ENCODE peak calls at places on chromosomes 1 and 21, in nine cellular contexts. One of them, this sample, is unnamed.

GRCh38 chr1:191151321-191151807 is 673.7 kb upstream of the BRINP3 start:
- DNase-seq in CD4-positive, alpha-beta T cell: no peak
- DNase-seq in uterus: no peak
- DNase-seq in fibroblast of lung: no peak
- DNase-seq in osteoblast: no peak
- DNase-seq in prostate gland: no peak
- DNase-seq in Peyer's patch: no peak
- DNase-seq in heart left ventricle: no peak
- DNase-seq in neural crest cell: no peak
- DNase-seq in this sample: no peak

GRCh38 chr1:41666991-41667631 is 182.6 kb upstream of the EDN2 start:
- DNase-seq in CD4-positive, alpha-beta T cell: peak; percentile 19
- DNase-seq in uterus: no peak
- DNase-seq in fibroblast of lung: no peak
- DNase-seq in osteoblast: peak; percentile 83
- DNase-seq in prostate gland: peak; percentile 73
- DNase-seq in Peyer's patch: peak; percentile 64
- DNase-seq in heart left ventricle: peak; percentile 20
- DNase-seq in neural crest cell: no peak
- DNase-seq in this sample: no peak

GRCh38 chr1:74686941-74687340 is 13.3 kb upstream of the ERICH3 start:
- DNase-seq in CD4-positive, alpha-beta T cell: no peak
- DNase-seq in uterus: no peak
- DNase-seq in fibroblast of lung: no peak
- DNase-seq in osteoblast: no peak
- DNase-seq in prostate gland: no peak
- DNase-seq in Peyer's patch: no peak
- DNase-seq in heart left ventricle: no peak
- DNase-seq in neural crest cell: no peak
- DNase-seq in this sample: no peak

GRCh38 chr1:76035053-76035452 is 39.5 kb upstream of the ST6GALNAC3 start:
- DNase-seq in CD4-positive, alpha-beta T cell: no peak
- DNase-seq in uterus: no peak
- DNase-seq in fibroblast of lung: peak; percentile 22
- DNase-seq in osteoblast: no peak
- DNase-seq in prostate gland: no peak
- DNase-seq in Peyer's patch: no peak
- DNase-seq in heart left ventricle: no peak
- DNase-seq in neural crest cell: no peak
- DNase-seq in this sample: no peak

GRCh38 chr1:99544328-99544727 is 101.6 kb upstream of the PALMD start:
- DNase-seq in CD4-positive, alpha-beta T cell: no peak
- DNase-seq in uterus: no peak
- DNase-seq in fibroblast of lung: peak; percentile 70
- DNase-seq in osteoblast: no peak
- DNase-seq in prostate gland: no peak
- DNase-seq in Peyer's patch: no peak
- DNase-seq in heart left ventricle: no peak
- DNase-seq in neural crest cell: no peak
- DNase-seq in this sample: no peak

GRCh38 chr21:14879458-14879857 is 185.3 kb downstream of the NRIP1 start:
- DNase-seq in CD4-positive, alpha-beta T cell: no peak
- DNase-seq in uterus: no peak
- DNase-seq in fibroblast of lung: no peak
- DNase-seq in osteoblast: no peak
- DNase-seq in prostate gland: no peak
- DNase-seq in Peyer's patch: no peak
- DNase-seq in heart left ventricle: peak; percentile 26
- DNase-seq in neural crest cell: no peak
- DNase-seq in this sample: peak; percentile 75

GRCh38 chr21:41956926-41957729 is 3.3 kb upstream of the C2CD2 start:
- DNase-seq in CD4-positive, alpha-beta T cell: no peak
- DNase-seq in uterus: no peak
- DNase-seq in fibroblast of lung: peak; percentile 66
- DNase-seq in osteoblast: peak; percentile 96
- DNase-seq in prostate gland: no peak
- DNase-seq in Peyer's patch: no peak
- DNase-seq in heart left ventricle: no peak
- DNase-seq in neural crest cell: no peak
- DNase-seq in this sample: no peak

GRCh38 chr1:77948841-77949424 is 29.9 kb downstream of the FUBP1 start:
- DNase-seq in CD4-positive, alpha-beta T cell: no peak
- DNase-seq in uterus: no peak
- DNase-seq in fibroblast of lung: peak; percentile 57
- DNase-seq in osteoblast: peak; percentile 36
- DNase-seq in prostate gland: no peak
- DNase-seq in Peyer's patch: no peak
- DNase-seq in heart left ventricle: peak; percentile 29
- DNase-seq in neural crest cell: no peak
- DNase-seq in this sample: no peak

GRCh38 chr1:151024540-151025146 is 11.7 kb upstream of the BNIPL start:
- DNase-seq in CD4-positive, alpha-beta T cell: peak; percentile 82
- DNase-seq in uterus: peak; percentile 72
- DNase-seq in fibroblast of lung: peak; percentile 69
- DNase-seq in osteoblast: peak; percentile 88
- DNase-seq in prostate gland: peak; percentile 84
- DNase-seq in Peyer's patch: peak; percentile 92
- DNase-seq in heart left ventricle: peak; percentile 90
- DNase-seq in neural crest cell: peak; percentile 78
- DNase-seq in this sample: peak; percentile 82

GRCh38 chr1:202802998-202803932 is 5.0 kb downstream of the KDM5B start:
- DNase-seq in CD4-positive, alpha-beta T cell: no peak
- DNase-seq in uterus: no peak
- DNase-seq in fibroblast of lung: peak; percentile 63
- DNase-seq in osteoblast: peak; percentile 85
- DNase-seq in prostate gland: no peak
- DNase-seq in Peyer's patch: no peak
- DNase-seq in heart left ventricle: no peak
- DNase-seq in neural crest cell: no peak
- DNase-seq in this sample: no peak

GRCh38 chr1:235156745-235157144 is 4.3 kb downstream of the RBM34 start:
- DNase-seq in CD4-positive, alpha-beta T cell: no peak
- DNase-seq in uterus: no peak
- DNase-seq in fibroblast of lung: no peak
- DNase-seq in osteoblast: no peak
- DNase-seq in prostate gland: no peak
- DNase-seq in Peyer's patch: no peak
- DNase-seq in heart left ventricle: no peak
- DNase-seq in neural crest cell: no peak
- DNase-seq in this sample: no peak

GRCh38 chr1:169527461-169528213 is 41.9 kb upstream of the SLC19A2 start:
- DNase-seq in CD4-positive, alpha-beta T cell: no peak
- DNase-seq in uterus: no peak
- DNase-seq in fibroblast of lung: peak; percentile 57
- DNase-seq in osteoblast: no peak
- DNase-seq in prostate gland: no peak
- DNase-seq in Peyer's patch: no peak
- DNase-seq in heart left ventricle: no peak
- DNase-seq in neural crest cell: no peak
- DNase-seq in this sample: no peak

GRCh38 chr1:39754906-39755504 is 16.1 kb downstream of the OXCT2 start:
- DNase-seq in CD4-positive, alpha-beta T cell: no peak
- DNase-seq in uterus: no peak
- DNase-seq in fibroblast of lung: peak; percentile 22
- DNase-seq in osteoblast: peak; percentile 48
- DNase-seq in prostate gland: no peak
- DNase-seq in Peyer's patch: no peak
- DNase-seq in heart left ventricle: no peak
- DNase-seq in neural crest cell: no peak
- DNase-seq in this sample: no peak

GRCh38 chr1:33903210-33903589 is 39.3 kb downstream of the HMGB4 start:
- DNase-seq in CD4-positive, alpha-beta T cell: no peak
- DNase-seq in uterus: no peak
- DNase-seq in fibroblast of lung: peak; percentile 17
- DNase-seq in osteoblast: no peak
- DNase-seq in prostate gland: no peak
- DNase-seq in Peyer's patch: no peak
- DNase-seq in heart left ventricle: no peak
- DNase-seq in neural crest cell: no peak
- DNase-seq in this sample: no peak

GRCh38 chr1:168119750-168120149 is 17.0 kb downstream of the GPR161 start:
- DNase-seq in CD4-positive, alpha-beta T cell: no peak
- DNase-seq in uterus: no peak
- DNase-seq in fibroblast of lung: no peak
- DNase-seq in osteoblast: no peak
- DNase-seq in prostate gland: no peak
- DNase-seq in Peyer's patch: no peak
- DNase-seq in heart left ventricle: no peak
- DNase-seq in neural crest cell: no peak
- DNase-seq in this sample: no peak

GRCh38 chr1:231679109-231679508 is 52.5 kb downstream of the DISC1 start:
- DNase-seq in CD4-positive, alpha-beta T cell: no peak
- DNase-seq in uterus: no peak
- DNase-seq in fibroblast of lung: no peak
- DNase-seq in osteoblast: no peak
- DNase-seq in prostate gland: no peak
- DNase-seq in Peyer's patch: no peak
- DNase-seq in heart left ventricle: no peak
- DNase-seq in neural crest cell: no peak
- DNase-seq in this sample: no peak

GRCh38 chr1:218409946-218410510 is 64.9 kb downstream of the TGFB2 start:
- DNase-seq in CD4-positive, alpha-beta T cell: no peak
- DNase-seq in uterus: no peak
- DNase-seq in fibroblast of lung: no peak
- DNase-seq in osteoblast: no peak
- DNase-seq in prostate gland: no peak
- DNase-seq in Peyer's patch: no peak
- DNase-seq in heart left ventricle: no peak
- DNase-seq in neural crest cell: no peak
- DNase-seq in this sample: no peak

GRCh38 chr1:183622884-183623785 is 12.4 kb downstream of the ARPC5 start:
- DNase-seq in CD4-positive, alpha-beta T cell: peak; percentile 23
- DNase-seq in uterus: no peak
- DNase-seq in fibroblast of lung: peak; percentile 80
- DNase-seq in osteoblast: peak; percentile 56
- DNase-seq in prostate gland: peak; percentile 39
- DNase-seq in Peyer's patch: peak; percentile 43
- DNase-seq in heart left ventricle: peak; percentile 53
- DNase-seq in neural crest cell: peak; percentile 29
- DNase-seq in this sample: peak; percentile 55

GRCh38 chr1:206808615-206809014 is 36.3 kb upstream of the IL10 start:
- DNase-seq in CD4-positive, alpha-beta T cell: peak; percentile 36
- DNase-seq in uterus: no peak
- DNase-seq in fibroblast of lung: peak; percentile 45
- DNase-seq in osteoblast: no peak
- DNase-seq in prostate gland: no peak
- DNase-seq in Peyer's patch: peak; percentile 42
- DNase-seq in heart left ventricle: no peak
- DNase-seq in neural crest cell: no peak
- DNase-seq in this sample: no peak
- TF ChIP-seq CTCF in CD4-positive, alpha-beta T cell: peak; percentile 40
- TF ChIP-seq CTCF in uterus: no peak
- TF ChIP-seq CTCF in fibroblast of lung: peak; percentile 29
- TF ChIP-seq CTCF in osteoblast: peak; percentile 62
- TF ChIP-seq CTCF in prostate gland: peak; percentile 27
- TF ChIP-seq CTCF in Peyer's patch: peak; percentile 29
- TF ChIP-seq CTCF in heart left ventricle: peak; percentile 38
- TF ChIP-seq CTCF in neural crest cell: peak; percentile 47
- TF ChIP-seq CTCF in this sample: peak; percentile 64

DNA sequence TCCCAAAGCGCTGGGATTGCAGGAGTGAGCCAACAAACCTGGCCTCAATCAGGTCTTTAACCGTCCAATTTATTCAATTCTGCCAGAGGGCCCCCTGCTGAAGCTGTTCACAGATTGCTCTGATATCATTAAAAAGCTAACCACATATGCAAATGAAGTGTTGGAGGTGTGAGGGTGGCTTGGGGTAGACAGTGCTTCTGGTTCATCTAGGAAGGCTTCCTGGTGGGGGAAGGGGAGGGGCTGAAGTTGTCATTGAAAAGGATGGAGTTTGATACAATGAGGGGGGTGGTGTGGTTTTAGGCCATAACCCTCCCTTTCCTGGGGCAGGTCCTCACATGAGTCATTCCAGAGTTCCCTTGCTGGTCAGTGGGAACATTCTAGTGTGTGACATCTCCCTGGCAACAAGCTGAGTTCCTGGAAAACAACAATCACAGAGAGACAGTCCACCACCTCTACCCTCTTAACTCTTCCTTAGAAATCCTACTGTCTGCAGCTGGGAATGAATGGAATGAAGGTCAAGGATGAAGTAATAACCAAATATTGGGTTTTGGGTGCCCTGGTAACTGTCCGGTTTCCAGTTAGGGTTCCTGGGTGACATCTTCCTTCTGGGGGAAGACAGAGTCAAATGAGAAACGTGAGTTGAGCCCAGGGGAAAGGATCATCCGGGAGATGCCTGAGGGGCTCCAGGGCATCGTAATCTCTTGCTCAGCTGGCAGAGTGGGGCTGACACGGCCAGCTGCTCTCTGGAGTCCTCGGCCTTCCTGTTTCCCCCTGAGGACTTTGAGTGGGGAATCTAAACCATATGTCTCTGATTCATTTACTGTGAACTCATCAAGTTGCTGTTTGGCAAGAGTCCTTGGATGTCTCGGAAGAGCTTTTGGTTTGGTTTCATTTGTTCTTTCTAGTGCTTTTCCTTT is 32.2 kb downstream of the BATF3 start:
- DNase-seq in CD4-positive, alpha-beta T cell: no peak
- DNase-seq in uterus: peak; percentile 42
- DNase-seq in fibroblast of lung: peak; percentile 93
- DNase-seq in osteoblast: peak; percentile 94
- DNase-seq in prostate gland: no peak
- DNase-seq in Peyer's patch: no peak
- DNase-seq in heart left ventricle: peak; percentile 41
- DNase-seq in neural crest cell: no peak
- DNase-seq in this sample: peak; percentile 75
- TF ChIP-seq CTCF in CD4-positive, alpha-beta T cell: no peak
- TF ChIP-seq CTCF in uterus: no peak
- TF ChIP-seq CTCF in fibroblast of lung: no peak
- TF ChIP-seq CTCF in osteoblast: no peak
- TF ChIP-seq CTCF in prostate gland: no peak
- TF ChIP-seq CTCF in Peyer's patch: no peak
- TF ChIP-seq CTCF in heart left ventricle: no peak
- TF ChIP-seq CTCF in neural crest cell: no peak
- TF ChIP-seq CTCF in this sample: no peak

DNA sequence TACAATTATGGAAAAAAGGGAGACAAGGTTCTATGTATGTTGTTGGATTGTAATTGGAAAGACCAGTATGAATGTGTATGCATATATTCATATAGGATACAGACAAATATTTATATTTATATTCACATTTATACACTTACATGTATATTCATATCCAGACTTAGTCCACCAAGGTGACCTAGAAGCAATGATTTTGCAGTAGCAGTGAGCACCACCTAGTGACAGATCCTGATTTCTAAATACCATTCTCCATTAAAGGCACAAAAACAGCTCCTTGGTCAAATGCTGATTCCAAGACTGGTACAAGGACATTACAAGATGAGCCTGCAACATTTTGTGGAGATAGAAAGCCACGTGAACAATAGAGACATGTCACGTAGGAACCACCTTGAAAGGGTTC is 153.4 kb downstream of the SDCCAG8 start:
- DNase-seq in CD4-positive, alpha-beta T cell: no peak
- DNase-seq in uterus: no peak
- DNase-seq in fibroblast of lung: no peak
- DNase-seq in osteoblast: no peak
- DNase-seq in prostate gland: no peak
- DNase-seq in Peyer's patch: no peak
- DNase-seq in heart left ventricle: no peak
- DNase-seq in neural crest cell: no peak
- DNase-seq in this sample: no peak
- TF ChIP-seq CTCF in CD4-positive, alpha-beta T cell: no peak
- TF ChIP-seq CTCF in uterus: no peak
- TF ChIP-seq CTCF in fibroblast of lung: no peak
- TF ChIP-seq CTCF in osteoblast: peak; percentile 37
- TF ChIP-seq CTCF in prostate gland: no peak
- TF ChIP-seq CTCF in Peyer's patch: no peak
- TF ChIP-seq CTCF in heart left ventricle: no peak
- TF ChIP-seq CTCF in neural crest cell: peak; percentile 33
- TF ChIP-seq CTCF in this sample: no peak

GRCh38 chr1:22639286-22639685 is 2.9 kb downstream of the C1QA start:
- DNase-seq in CD4-positive, alpha-beta T cell: no peak
- DNase-seq in uterus: no peak
- DNase-seq in fibroblast of lung: peak; percentile 34
- DNase-seq in osteoblast: peak; percentile 88
- DNase-seq in prostate gland: no peak
- DNase-seq in Peyer's patch: no peak
- DNase-seq in heart left ventricle: no peak
- DNase-seq in neural crest cell: no peak
- DNase-seq in this sample: no peak
- TF ChIP-seq CTCF in CD4-positive, alpha-beta T cell: no peak
- TF ChIP-seq CTCF in uterus: no peak
- TF ChIP-seq CTCF in fibroblast of lung: no peak
- TF ChIP-seq CTCF in osteoblast: peak; percentile 13
- TF ChIP-seq CTCF in prostate gland: no peak
- TF ChIP-seq CTCF in Peyer's patch: no peak
- TF ChIP-seq CTCF in heart left ventricle: no peak
- TF ChIP-seq CTCF in neural crest cell: no peak
- TF ChIP-seq CTCF in this sample: no peak

This sample was measured in CD14-positive monocyte.